ENCODE peak calls at places on chromosomes 11 and 22, in four cellular contexts. E is GM12878, W is K562, O is HepG2. D is an unnamed sample.

GRCh38 chr11:46202149-46202548 is 75.3 kb upstream of the CREB3L1 start:
- DNase-seq in E (no peak), W (no peak), O (no peak), D (no peak)

GRCh38 chr11:336666-337002 is 16.0 kb upstream of the IFITM3 start:
- DNase-seq in E (no peak), W (peak), O (no peak), D (no peak)

GRCh38 chr11:132072044-132072879 is 701.8 kb downstream of the NTM start:
- DNase-seq in E (no peak), W (no peak), O (no peak), D (peak)

GRCh38 chr11:44765026-44765595 is 38.3 kb downstream of the TSPAN18 start:
- DNase-seq in E (no peak), W (no peak), O (no peak), D (peak)

GRCh38 chr11:34274712-34275398 is 83.0 kb downstream of the ABTB2 start:
- DNase-seq in E (no peak), W (no peak), O (no peak), D (no peak)

GRCh38 chr11:125679397-125679796 is 1.2 kb downstream of the ACRV1 start:
- DNase-seq in E (no peak), W (no peak), O (no peak), D (no peak)

GRCh38 chr11:2320591-2321310 is 18.9 kb downstream of the TSPAN32 start:
- DNase-seq in E (no peak), W (no peak), O (no peak), D (no peak)

GRCh38 chr11:57001674-57002401 is 13.1 kb downstream of the OR5AK2 start:
- DNase-seq in E (no peak), W (peak), O (no peak), D (no peak)

GRCh38 chr22:18032455-18033101 is 8.2 kb upstream of the MICAL3 start:
- DNase-seq in E (no peak), W (no peak), O (no peak), D (no peak)

GRCh38 chr11:88300888-88301477 is 36.6 kb downstream of the CTSC start:
- DNase-seq in E (no peak), W (no peak), O (no peak), D (peak)

GRCh38 chr11:68828155-68828931 is 13.4 kb downstream of the CPT1A start:
- DNase-seq in E (no peak), W (no peak), O (no peak), D (no peak)

GRCh38 chr22:29882716-29883044 is 294 bp upstream of the MTMR3 start:
- DNase-seq in E (no peak), W (no peak), O (no peak), D (no peak)
- TF ChIP-seq ATF2 in E (no peak), W (no peak), O (no peak), D (no peak)

GRCh38 chr11:133946018-133946417 is 10.8 kb downstream of the IGSF9B start:
- DNase-seq in E (no peak), W (no peak), O (no peak), D (no peak)

GRCh38 chr11:133947298-133947905 is 9.4 kb downstream of the IGSF9B start:
- DNase-seq in E (no peak), W (no peak), O (peak), D (no peak)

GRCh38 chr11:133943950-133944698 is 12.6 kb downstream of the IGSF9B start:
- DNase-seq in E (no peak), W (no peak), O (no peak), D (no peak)

GRCh38 chr11:133946541-133947297 is 10.0 kb downstream of the IGSF9B start:
- DNase-seq in E (no peak), W (no peak), O (no peak), D (no peak)

DNA sequence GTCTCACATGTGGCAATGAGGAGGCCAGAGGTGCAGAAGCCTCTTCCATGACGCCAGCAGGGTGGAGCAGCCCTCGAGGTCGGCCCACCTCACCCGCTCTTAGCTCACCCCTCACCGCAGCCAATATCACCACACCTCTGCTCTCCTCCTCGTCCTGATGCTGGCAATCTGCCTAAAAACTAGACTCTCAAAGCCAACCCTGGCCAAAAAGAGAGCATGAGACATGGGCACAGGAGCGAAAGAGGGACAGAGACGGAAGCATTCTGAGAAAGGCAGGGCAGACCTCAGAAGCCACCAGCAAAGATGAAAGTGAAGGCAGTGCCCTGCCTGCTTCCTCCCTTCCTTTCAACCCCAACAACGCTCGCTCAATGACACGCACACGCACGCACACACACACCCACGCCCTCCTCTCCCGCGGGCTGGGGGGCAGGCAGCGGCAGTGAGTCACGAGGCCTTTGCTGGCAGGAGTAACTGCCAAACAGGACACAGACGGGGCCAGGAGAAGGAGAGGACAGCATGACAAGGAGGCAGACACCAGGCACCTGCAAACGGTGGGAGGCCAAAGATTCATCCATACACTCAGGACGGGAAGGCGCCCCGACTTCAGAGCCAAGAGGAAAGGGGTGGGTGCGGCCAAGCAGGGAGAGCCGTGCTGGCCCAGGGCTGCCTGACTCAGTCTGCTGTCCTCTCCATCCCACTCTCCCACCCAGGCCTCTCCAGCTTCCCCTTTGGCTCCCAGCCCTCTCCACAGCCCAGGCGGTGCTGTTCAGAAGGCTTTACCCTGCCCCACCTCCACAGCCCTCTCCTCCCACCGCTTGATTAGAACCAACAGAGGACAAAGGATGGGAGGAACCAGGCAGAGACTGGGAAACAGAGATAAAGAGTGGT is 11.4 kb downstream of the IGSF9B start:
- DNase-seq in E (no peak), W (no peak), O (no peak), D (no peak)
- TF ChIP-seq RAD21 in E (no peak), W (no peak), O (no peak), D (no peak)

GRCh38 chr11:96000064-96000463 is 76.2 kb upstream of the MTMR2 start:
- DNase-seq in E (no peak), W (no peak), O (no peak), D (no peak)

GRCh38 chr11:96002754-96003290 is 78.9 kb upstream of the MTMR2 start:
- DNase-seq in E (no peak), W (no peak), O (no peak), D (no peak)

GRCh38 chr11:96002339-96002738 is 78.4 kb upstream of the MTMR2 start:
- DNase-seq in E (no peak), W (no peak), O (no peak), D (no peak)

GRCh38 chr11:95999604-96000003 is 75.7 kb upstream of the MTMR2 start:
- DNase-seq in E (no peak), W (no peak), O (no peak), D (no peak)

DNA sequence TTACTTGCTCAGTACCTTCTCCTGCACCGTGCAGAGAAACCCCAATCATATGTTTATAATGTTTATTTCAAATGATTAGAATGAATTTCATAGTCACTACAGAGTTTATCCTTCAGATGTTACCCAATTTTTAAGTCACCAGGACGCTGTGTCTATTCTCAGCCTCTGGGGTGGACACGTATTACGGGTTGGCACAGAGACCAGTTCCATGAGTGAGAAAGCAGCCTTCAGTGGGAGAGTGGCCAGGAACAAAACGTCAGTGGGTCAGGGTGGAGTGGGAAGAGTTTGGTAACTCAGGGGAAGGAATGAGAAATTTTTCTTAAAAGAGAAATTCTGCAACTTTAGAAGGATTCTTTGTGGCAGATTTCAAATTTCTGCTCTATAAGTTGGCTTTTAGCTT is 77.1 kb upstream of the MTMR2 start:
- DNase-seq in E (no peak), W (no peak), O (no peak), D (no peak)
- TF ChIP-seq SIN3A in E (no peak), W (no peak), O (no peak), D (no peak)

DNA sequence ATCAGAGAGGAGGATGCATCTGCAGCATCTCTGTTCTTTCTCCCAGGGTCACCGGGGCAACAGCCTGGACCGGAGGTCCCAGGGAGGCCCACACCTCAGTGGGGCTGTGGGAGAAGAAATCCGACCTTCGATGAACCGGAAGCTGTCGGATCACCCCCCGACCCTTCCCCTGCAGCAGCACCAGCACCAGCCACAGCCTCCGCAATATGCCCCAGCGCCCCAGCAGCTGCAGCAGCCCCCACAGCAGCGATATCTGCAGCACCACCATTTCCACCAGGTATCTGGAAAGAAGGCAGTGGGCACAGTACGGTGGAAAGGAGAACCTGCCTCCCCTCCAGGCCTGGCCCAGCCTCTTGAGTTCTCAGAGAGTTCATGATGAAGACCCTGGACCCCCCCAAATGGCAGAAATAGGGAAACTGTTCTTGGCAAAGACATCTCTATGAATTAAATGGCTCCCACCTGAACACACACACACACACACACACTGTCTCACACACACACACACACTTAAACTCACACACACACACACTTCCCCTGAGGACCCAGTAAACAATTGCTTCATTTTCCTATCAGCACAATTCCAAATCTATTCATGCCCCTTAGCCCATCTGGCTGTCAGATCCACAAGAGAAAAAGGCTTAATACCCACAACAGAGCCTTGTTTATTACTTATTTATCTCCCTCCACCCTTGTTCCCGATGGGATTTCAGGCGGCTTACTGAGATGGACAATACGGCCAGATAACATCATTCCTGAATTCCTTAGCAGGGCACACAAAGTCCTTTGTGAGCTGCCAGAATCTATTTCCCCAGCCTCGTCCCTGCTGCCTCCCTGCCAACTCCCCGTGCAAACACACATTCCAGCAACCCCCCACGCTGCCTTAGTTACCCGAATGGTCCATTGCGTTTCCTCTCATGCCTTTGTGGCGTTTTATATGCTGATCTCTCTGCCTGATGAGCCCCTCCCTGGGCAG is 8.1 kb downstream of the TMA7B start:
- DNase-seq in E (no peak), W (no peak), O (no peak), D (no peak)
- TF ChIP-seq ATF2 in E (no peak), W (no peak), O (no peak), D (no peak)

DNA sequence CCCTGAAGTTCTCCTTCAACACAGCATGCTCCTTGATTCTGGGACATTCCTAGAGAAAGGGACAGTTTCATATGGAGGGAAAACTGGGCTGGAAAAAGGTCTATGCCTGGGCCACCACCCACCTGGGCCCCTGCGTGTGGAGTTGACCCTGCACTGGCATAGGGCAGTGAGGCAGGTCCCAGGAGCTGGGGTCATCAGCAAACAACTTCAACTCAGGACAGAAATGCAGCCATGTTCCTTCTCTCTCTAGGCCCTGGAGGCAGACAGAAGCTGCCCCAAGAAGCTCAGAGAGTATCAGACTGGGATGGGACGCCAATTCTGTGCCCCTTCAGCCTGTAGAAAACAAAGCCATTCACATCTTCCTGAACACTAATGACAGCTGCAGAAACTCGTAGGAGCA is 34.9 kb downstream of the RTL6 start:
- DNase-seq in E (no peak), W (no peak), O (no peak), D (no peak)
- TF ChIP-seq RAD21 in E (no peak), W (no peak), O (no peak), D (no peak)

DNA sequence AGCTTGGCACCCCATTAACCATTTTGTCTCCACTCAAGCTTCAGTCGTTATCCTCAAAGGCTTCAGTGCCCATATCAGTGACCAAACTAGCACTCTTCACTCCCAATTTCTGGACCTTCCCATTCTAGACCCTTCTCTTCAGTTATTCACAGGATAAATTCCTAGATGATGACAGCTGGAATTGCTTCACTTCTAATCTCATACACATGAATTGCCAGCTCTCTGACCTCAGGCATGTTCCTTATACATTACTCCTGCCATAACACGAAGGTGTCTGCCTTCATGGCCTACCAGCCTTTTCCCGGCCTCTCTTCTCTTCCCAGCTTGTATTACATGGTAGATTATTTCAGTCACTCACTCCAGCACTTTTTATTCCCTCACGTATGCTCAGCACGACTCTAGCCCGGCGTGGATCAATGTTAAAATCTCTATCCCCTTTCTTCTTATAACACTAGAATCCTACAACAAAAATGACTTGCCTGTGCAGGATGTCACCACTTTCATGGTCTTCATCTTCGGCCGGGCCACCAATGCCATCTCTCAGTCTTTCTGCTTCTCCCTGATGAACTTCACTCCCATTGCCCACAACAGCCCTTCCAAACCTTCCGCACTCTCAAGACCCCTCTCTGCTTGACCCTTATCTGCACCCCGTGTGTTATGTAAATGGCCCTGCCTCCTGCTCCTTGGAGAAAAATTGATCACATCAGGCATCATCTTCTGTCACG is 36.9 kb downstream of the EIF3F start:
- DNase-seq in E (no peak), W (no peak), O (no peak), D (peak)
- TF ChIP-seq SIN3A in E (no peak), W (no peak), O (no peak), D (no peak)

DNA sequence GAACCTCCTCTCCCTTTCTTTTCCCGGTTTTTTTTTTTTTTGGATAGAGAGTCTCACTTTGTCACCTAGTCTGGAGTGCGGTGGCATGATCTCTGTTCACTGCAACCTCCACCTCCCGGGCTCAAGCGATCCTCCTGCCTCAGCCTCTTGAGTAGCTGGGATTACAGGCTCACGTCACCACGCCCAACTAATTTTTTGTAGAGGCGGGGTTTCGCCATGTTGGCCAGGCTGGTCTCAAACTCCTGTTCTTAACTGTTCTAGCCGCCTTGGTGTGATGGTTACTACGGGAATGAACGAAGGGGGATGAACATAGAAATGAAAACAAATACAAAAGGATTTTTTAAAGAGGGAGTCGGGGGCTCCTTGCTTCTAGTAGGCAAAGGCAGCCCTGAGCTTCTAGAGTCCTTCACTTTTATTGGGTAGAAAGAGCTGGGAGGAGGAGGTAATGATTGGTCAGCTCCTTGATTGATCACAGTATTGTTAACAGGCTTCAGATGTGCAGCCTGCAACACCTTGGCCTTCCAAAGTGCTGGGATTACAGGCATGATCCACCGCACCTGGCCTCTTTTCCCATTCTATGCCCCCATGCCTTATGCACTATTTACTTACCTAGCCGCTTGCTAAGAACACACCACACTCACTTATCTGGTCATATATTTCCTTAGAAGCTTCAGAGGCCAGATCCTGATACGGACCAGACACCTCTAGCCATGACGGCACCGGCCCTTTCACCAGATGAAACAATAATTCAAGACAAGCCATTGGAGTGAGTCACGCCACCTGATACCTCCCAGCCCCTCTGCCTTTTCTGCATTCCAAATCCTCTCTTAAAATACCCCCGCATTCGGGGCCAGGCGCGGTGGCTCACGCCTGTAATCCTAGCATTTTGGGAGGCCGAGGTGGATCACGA is 20.6 kb downstream of the SUSD2 start:
- DNase-seq in E (no peak), W (no peak), O (peak), D (no peak)
- TF ChIP-seq ATF2 in E (no peak), W (no peak), O (no peak), D (no peak)

GRCh38 chr22:29988719-29989118 is 91.5 kb upstream of the HORMAD2 start:
- DNase-seq in E (no peak), W (no peak), O (no peak), D (no peak)
- TF ChIP-seq RAD21 in E (no peak), W (no peak), O (no peak), D (no peak)

GRCh38 chr22:49296561-49296960 is 531.1 kb downstream of the BRD1 start:
- DNase-seq in E (no peak), W (no peak), O (no peak), D (no peak)
- TF ChIP-seq SIN3A in E (no peak), W (no peak), O (no peak), D (no peak)

GRCh38 chr22:19961868-19962245 is 20.2 kb upstream of the TXNRD2 start:
- DNase-seq in E (no peak), W (no peak), O (no peak), D (no peak)

GRCh38 chr22:19962246-19962908 is 20.8 kb upstream of the TXNRD2 start:
- DNase-seq in E (no peak), W (peak), O (peak), D (peak)

GRCh38 chr22:19963863-19964642 is 22.4 kb upstream of the TXNRD2 start:
- DNase-seq in E (no peak), W (no peak), O (no peak), D (no peak)

GRCh38 chr22:19964701-19965386 is 23.2 kb upstream of the TXNRD2 start:
- DNase-seq in E (no peak), W (no peak), O (no peak), D (no peak)

GRCh38 chr22:19962909-19963806 is 21.5 kb upstream of the TXNRD2 start:
- DNase-seq in E (no peak), W (no peak), O (peak), D (no peak)
- TF ChIP-seq ATF2 in E (no peak), W (no peak), O (peak), D (no peak)